ENCODE peak calls at places on chromosomes 5 and 9, in seven cellular contexts. Z is spleen, W is breast epithelium, B is GM12892, A is prostate gland, Q is stomach, K is HCT116. L is an unnamed sample.

GRCh38 chr9:1871486-1872181 is 143.5 kb upstream of the SMARCA2 start:
- DNase-seq in A (no peak), K (no peak), Q (no peak), Z (no peak), B (no peak), W (no peak), L (no peak)

GRCh38 chr5:64653776-64654175 is 36.5 kb upstream of the SHISAL2B start:
- DNase-seq in Z (no peak), A (no peak), W (no peak), B (no peak), Q (no peak), K (no peak), L (no peak)

GRCh38 chr9:137241490-137242328 is 622 bp downstream of the TUBB4B start:
- DNase-seq in B (peak; percentile 62), Z (peak; percentile 94), Q (peak; percentile 70), W (peak; percentile 51), K (no peak), A (no peak), L (peak; percentile 65)

GRCh38 chr9:78437721-78438610 is 141.0 kb downstream of the PSAT1 start:
- DNase-seq in A (no peak), Q (no peak), K (no peak), W (no peak), B (no peak), Z (no peak), L (no peak)

GRCh38 chr5:132471006-132471907 is 19.3 kb downstream of the IRF1 start:
- DNase-seq in B (no peak), Q (peak; percentile 23), W (no peak), K (no peak), Z (no peak), A (no peak), L (no peak)

GRCh38 chr5:75681125-75681830 is 36.0 kb downstream of the POC5 start:
- DNase-seq in A (no peak), Q (no peak), B (no peak), K (peak; percentile 15), W (no peak), Z (no peak), L (no peak)

GRCh38 chr9:109020581-109020980 is 7.3 kb upstream of the CTNNAL1 start:
- DNase-seq in B (no peak), K (no peak), A (no peak), Z (no peak), W (no peak), Q (no peak), L (no peak)

GRCh38 chr9:70392189-70392588 is 22.3 kb downstream of the KLF9 start:
- DNase-seq in W (no peak), K (no peak), B (no peak), Z (no peak), Q (no peak), A (no peak), L (no peak)

GRCh38 chr9:135116892-135117680 is 29.6 kb downstream of the OLFM1 start:
- DNase-seq in A (no peak), Q (no peak), W (no peak), B (no peak), Z (no peak), K (no peak), L (no peak)

GRCh38 chr5:157874861-157875260 is 15.9 kb upstream of the CLINT1 start:
- DNase-seq in W (no peak), Q (no peak), A (no peak), K (no peak), Z (no peak), B (no peak), L (no peak)

GRCh38 chr9:133792721-133793470 is 54.7 kb upstream of the SARDH start:
- DNase-seq in A (peak; percentile 60), B (peak; percentile 90), Z (peak; percentile 91), K (peak; percentile 16), Q (peak; percentile 73), W (peak; percentile 54), L (peak; percentile 87)

GRCh38 chr5:144194148-144194547 is 23.5 kb downstream of the KCTD16 start:
- DNase-seq in K (no peak), Z (no peak), Q (no peak), B (no peak), W (no peak), A (no peak), L (no peak)

GRCh38 chr9:77556396-77556795 is 91.7 kb downstream of the GNA14 start:
- DNase-seq in Z (no peak), A (no peak), K (no peak), W (no peak), Q (no peak), B (no peak), L (no peak)

GRCh38 chr5:149402291-149402690 is 23.2 kb upstream of the IL17B start:
- DNase-seq in B (no peak), K (no peak), Q (no peak), A (no peak), W (no peak), Z (no peak), L (no peak)

GRCh38 chr5:35803221-35803651 is 53.5 kb upstream of the IL7R start:
- DNase-seq in W (no peak), Z (no peak), Q (no peak), K (no peak), B (no peak), A (no peak), L (no peak)

GRCh38 chr9:121074370-121075250 is at the start of gene CNTRL:
- DNase-seq in W (peak; percentile 85), B (peak; percentile 62), A (peak; percentile 87), K (peak; percentile 54), Z (peak; percentile 96), Q (peak; percentile 87), L (peak; percentile 62)
- TF ChIP-seq POLR2A in W (peak; percentile 60), B (peak; percentile 94), A (peak; percentile 47), K (no peak), Z (no peak), Q (no peak), L (peak; percentile 82)

DNA sequence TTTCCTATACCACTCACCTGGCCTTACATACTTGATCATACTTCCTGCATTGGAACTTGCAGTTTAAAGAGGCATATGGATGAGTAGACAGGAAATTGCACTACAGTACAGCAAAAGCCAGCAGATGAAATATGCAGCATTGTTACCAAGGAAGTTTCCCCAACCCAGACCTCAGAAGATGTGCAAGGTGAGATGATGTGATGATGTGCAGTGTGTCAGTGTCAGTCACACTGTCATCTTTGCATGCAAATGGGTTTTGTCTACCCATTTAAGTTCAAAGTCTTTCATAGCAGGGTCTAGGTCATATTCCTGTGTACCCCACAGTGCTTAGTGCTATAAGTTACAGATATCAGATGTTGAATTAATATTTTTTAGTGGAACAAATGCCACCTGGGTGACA is 89.3 kb upstream of the CER1 start:
- DNase-seq in Z (no peak), K (no peak), Q (no peak), A (no peak), B (no peak), W (no peak), L (no peak)
- TF ChIP-seq POLR2AphosphoS5 in Z (no peak), K (no peak), Q (no peak), A (no peak), B (no peak), W (no peak), L (no peak)

GRCh38 chr5:139193928-139194327 is 4.2 kb downstream of the SIL1 start:
- DNase-seq in W (no peak), K (no peak), B (no peak), Q (no peak), Z (no peak), A (no peak), L (no peak)

GRCh38 chr5:139194486-139194885 is 3.7 kb downstream of the SIL1 start:
- DNase-seq in B (no peak), Q (no peak), W (no peak), Z (no peak), A (no peak), K (no peak), L (no peak)

GRCh38 chr5:139197710-139198669 is at the start of gene SIL1:
- DNase-seq in K (peak; percentile 82), W (peak; percentile 96), Q (peak; percentile 98), Z (peak; percentile 99), B (peak; percentile 91), A (peak; percentile 97), L (peak; percentile 94)
- TF ChIP-seq POLR2A in K (peak; percentile 83), W (peak; percentile 87), Q (peak; percentile 69), Z (peak; percentile 82), B (peak; percentile 94), A (peak; percentile 90), L (peak; percentile 87)

GRCh38 chr5:160833806-160834205 is 18.2 kb downstream of the ATP10B start:
- DNase-seq in W (no peak), K (no peak), B (no peak), A (no peak), Q (no peak), Z (no peak), L (no peak)

GRCh38 chr5:160835818-160836528 is 16.0 kb downstream of the ATP10B start:
- DNase-seq in K (no peak), B (no peak), Z (no peak), W (no peak), Q (no peak), A (no peak), L (no peak)

GRCh38 chr5:160835376-160835775 is 16.6 kb downstream of the ATP10B start:
- DNase-seq in B (no peak), A (no peak), Q (no peak), Z (no peak), K (no peak), W (no peak), L (no peak)

GRCh38 chr5:160837211-160837610 is 14.8 kb downstream of the ATP10B start:
- DNase-seq in Q (no peak), A (no peak), B (no peak), K (no peak), W (no peak), Z (no peak), L (no peak)

DNA sequence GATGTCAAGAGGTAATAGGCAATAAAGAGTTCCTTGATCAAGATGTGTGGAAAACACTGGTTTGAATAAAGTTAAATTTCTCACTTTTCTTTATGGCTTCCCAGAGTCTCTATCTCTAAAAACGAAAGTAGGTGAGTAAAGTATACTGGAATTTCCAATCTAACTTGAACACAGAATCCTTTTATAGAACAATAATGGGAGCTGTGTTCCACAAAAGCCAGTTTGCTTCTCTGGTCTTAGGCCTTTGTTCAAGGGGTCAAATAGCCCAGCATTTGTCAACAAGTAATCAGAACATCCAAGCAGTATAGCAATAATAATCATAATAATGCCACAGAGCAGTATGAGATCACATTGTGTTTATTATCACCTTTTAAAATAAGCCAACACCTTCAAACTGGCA is 20.2 kb downstream of the ATP10B start:
- DNase-seq in B (no peak), K (no peak), W (no peak), Z (no peak), A (no peak), Q (no peak), L (no peak)
- TF ChIP-seq POLR2AphosphoS5 in B (no peak), K (no peak), W (no peak), Z (no peak), A (no peak), Q (no peak), L (no peak)

GRCh38 chr5:91379602-91380490 is 3.3 kb downstream of the ARRDC3 start:
- DNase-seq in A (peak; percentile 91), Z (peak; percentile 100), K (peak; percentile 64), B (peak; percentile 49), W (peak; percentile 94), Q (peak; percentile 97), L (peak; percentile 53)
- TF ChIP-seq POLR2A in A (peak; percentile 62), Z (peak; percentile 72), K (peak; percentile 23), B (no peak), W (no peak), Q (no peak), L (peak; percentile 38)